ENCODE peak calls at places on chromosomes 12 and 14, in ten cellular contexts. K is HepG2; L is effector memory CD4-positive, alpha-beta T cell; Z is transverse colon; C is adipocyte; M is left ventricle myocardium inferior; A is cardiac muscle cell; N is A549; U is breast epithelium; B is K562. X is an unnamed sample.

GRCh38 chr12:49698619-49699545 is 8.3 kb downstream of the FMNL3 start:
- DNase-seq in N (no peak), L (peak; percentile 7), K (no peak), M (peak; percentile 40), U (no peak), Z (peak; percentile 21), A (peak; percentile 66), C (peak; percentile 50), B (peak; percentile 36), X (peak; percentile 23)

GRCh38 chr14:100694579-100695422 is 31.9 kb upstream of the DLK1 start:
- DNase-seq in N (no peak), C (no peak), B (no peak), Z (no peak), L (no peak), A (no peak), K (no peak), M (no peak), U (no peak), X (no peak)

GRCh38 chr12:81077329-81077685 is 572 bp upstream of the ACSS3 start:
- DNase-seq in C (peak; percentile 17), N (no peak), U (no peak), L (no peak), B (no peak), A (peak; percentile 57), M (peak; percentile 41), Z (no peak), K (peak; percentile 79), X (no peak)

GRCh38 chr14:101843665-101844064 is 82.2 kb downstream of the PPP2R5C start:
- DNase-seq in A (no peak), C (no peak), Z (peak; percentile 44), U (no peak), N (peak; percentile 24), M (no peak), K (no peak), L (peak; percentile 56), B (no peak), X (no peak)

GRCh38 chr12:4743046-4743445 is 22.8 kb downstream of the GALNT8 start:
- DNase-seq in N (no peak), B (no peak), K (no peak), C (no peak), U (no peak), M (no peak), A (no peak), L (no peak), Z (peak; percentile 51), X (peak; percentile 25)

GRCh38 chr14:62117010-62117717 is 354.9 kb downstream of the SNAPC1 start:
- DNase-seq in B (no peak), L (no peak), A (peak; percentile 66), K (peak; percentile 38), N (peak; percentile 14), C (peak; percentile 75), U (no peak), M (peak; percentile 58), Z (peak; percentile 48), X (peak; percentile 38)

GRCh38 chr12:18443768-18444437 is 182.6 kb downstream of the PIK3C2G start:
- DNase-seq in K (no peak), C (no peak), A (no peak), B (no peak), Z (no peak), M (no peak), L (no peak), U (no peak), N (no peak), X (no peak)

GRCh38 chr14:104442611-104443390 is 136.8 kb upstream of the C14orf180 start:
- DNase-seq in N (no peak), M (no peak), Z (no peak), K (no peak), A (no peak), B (no peak), U (no peak), C (no peak), L (no peak), X (no peak)

GRCh38 chr12:69052613-69053408 is 119.8 kb upstream of the CPM start:
- DNase-seq in K (peak; percentile 91), Z (no peak), A (peak; percentile 78), U (peak; percentile 40), L (no peak), C (peak; percentile 90), N (peak; percentile 81), M (no peak), B (no peak), X (no peak)

GRCh38 chr14:76352639-76353281 is 23.2 kb upstream of the ESRRB start:
- DNase-seq in A (peak; percentile 60), U (no peak), Z (peak; percentile 20), L (no peak), C (peak; percentile 74), K (peak; percentile 43), N (peak; percentile 49), B (no peak), M (peak; percentile 59), X (peak; percentile 22)

GRCh38 chr14:70317969-70318634 is 41.4 kb downstream of the COX16 start:
- DNase-seq in K (peak; percentile 97), N (peak; percentile 78), B (peak; percentile 14), M (no peak), A (peak; percentile 82), Z (peak; percentile 29), U (no peak), C (peak; percentile 65), L (no peak), X (peak; percentile 89)

GRCh38 chr12:58893421-58893986 is 26.8 kb downstream of the LRIG3 start:
- DNase-seq in A (no peak), C (peak; percentile 45), K (no peak), U (no peak), N (no peak), L (no peak), M (no peak), Z (no peak), B (no peak), X (no peak)

GRCh38 chr14:53968756-53969155 is 12.1 kb upstream of the BMP4 start:
- DNase-seq in L (no peak), K (no peak), A (no peak), Z (no peak), M (no peak), N (no peak), B (no peak), C (no peak), U (no peak), X (no peak)

GRCh38 chr14:21088687-21089086 is 9.8 kb downstream of the ZNF219 start:
- DNase-seq in B (no peak), U (no peak), A (no peak), L (no peak), M (no peak), C (no peak), N (no peak), K (no peak), Z (no peak), X (no peak)

GRCh38 chr12:11832100-11832499 is 182.6 kb downstream of the ETV6 start:
- DNase-seq in A (no peak), U (no peak), L (no peak), K (peak; percentile 31), C (no peak), Z (no peak), B (no peak), N (no peak), M (no peak), X (no peak)
- H3K4me1 ChIP-seq in A (peaks cover 60% of the 10 kb centered on the region), U (peaks cover 24% of the 10 kb centered on the region), L (peaks cover 7% of the 10 kb centered on the region), K (peaks cover 27% of the 10 kb centered on the region), C (peaks cover 71% of the 10 kb centered on the region), Z (peaks cover 18% of the 10 kb centered on the region), B (peaks cover 7% of the 10 kb centered on the region), N (peaks cover 18% of the 10 kb centered on the region), M (peaks cover 94% of the 10 kb centered on the region), X (peaks cover 21% of the 10 kb centered on the region)

DNA sequence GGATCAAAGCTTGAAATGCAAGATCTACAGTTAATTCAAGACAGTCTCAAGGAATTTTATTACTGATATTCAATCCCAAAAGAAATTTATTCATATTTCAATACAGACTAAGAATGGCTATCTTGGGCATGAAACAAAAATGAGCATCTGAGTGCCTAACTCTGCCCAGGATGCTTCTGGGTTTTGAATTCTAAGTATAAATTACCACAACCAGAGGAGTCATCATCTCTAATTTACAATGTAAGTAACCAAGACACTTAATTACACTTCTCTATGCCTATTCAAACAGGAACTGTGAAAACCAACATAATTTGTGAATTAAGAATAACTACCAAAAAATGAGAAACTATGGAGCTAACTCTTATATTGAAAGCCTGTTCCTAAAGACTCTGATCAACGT is 14.1 kb downstream of the OSBPL8 start:
- DNase-seq in K (no peak), M (no peak), L (no peak), B (no peak), N (no peak), C (no peak), A (no peak), U (no peak), Z (no peak), X (no peak)
- H3K4me1 ChIP-seq in K (peaks cover 24% of the 10 kb centered on the region), M (peaks cover 64% of the 10 kb centered on the region), L (peaks cover 12% of the 10 kb centered on the region), B (peaks cover 3% of the 10 kb centered on the region), N (peaks cover 11% of the 10 kb centered on the region), C (peaks cover 29% of the 10 kb centered on the region), A (peaks cover 44% of the 10 kb centered on the region), U (no peaks in the 10 kb centered on the region), Z (peaks cover 6% of the 10 kb centered on the region), X (no peaks in the 10 kb centered on the region)

GRCh38 chr12:109112720-109113465 is 3.5 kb upstream of the ACACB start:
- DNase-seq in B (no peak), U (no peak), N (no peak), C (no peak), A (no peak), M (no peak), K (peak; percentile 29), L (no peak), Z (peak; percentile 18), X (peak; percentile 71)
- H3K4me1 ChIP-seq in B (peaks cover 9% of the 10 kb centered on the region), U (peaks cover 11% of the 10 kb centered on the region), N (peaks cover 11% of the 10 kb centered on the region), C (peaks cover 71% of the 10 kb centered on the region), A (peaks cover 65% of the 10 kb centered on the region), M (peaks cover 73% of the 10 kb centered on the region), K (peaks cover 72% of the 10 kb centered on the region), L (no peaks in the 10 kb centered on the region), Z (peaks cover 25% of the 10 kb centered on the region), X (peaks cover 8% of the 10 kb centered on the region)

GRCh38 chr12:31726575-31726974 is 2.2 kb downstream of the AMN1 start:
- DNase-seq in Z (no peak), U (no peak), A (no peak), L (no peak), C (no peak), M (no peak), N (no peak), K (no peak), B (no peak), X (no peak)

GRCh38 chr12:31727197-31727596 is 1.6 kb downstream of the AMN1 start:
- DNase-seq in B (no peak), A (no peak), U (no peak), C (no peak), N (no peak), M (no peak), K (no peak), Z (no peak), L (no peak), X (no peak)

GRCh38 chr12:31724597-31724996 is 4.2 kb downstream of the AMN1 start:
- DNase-seq in M (no peak), L (no peak), C (no peak), Z (no peak), B (no peak), K (no peak), A (no peak), U (no peak), N (no peak), X (no peak)

GRCh38 chr12:31728289-31728916 is 418 bp downstream of the AMN1 start:
- DNase-seq in K (no peak), B (peak; percentile 69), Z (peak; percentile 62), L (no peak), M (no peak), A (no peak), N (peak; percentile 52), C (no peak), U (no peak), X (peak; percentile 65)

DNA sequence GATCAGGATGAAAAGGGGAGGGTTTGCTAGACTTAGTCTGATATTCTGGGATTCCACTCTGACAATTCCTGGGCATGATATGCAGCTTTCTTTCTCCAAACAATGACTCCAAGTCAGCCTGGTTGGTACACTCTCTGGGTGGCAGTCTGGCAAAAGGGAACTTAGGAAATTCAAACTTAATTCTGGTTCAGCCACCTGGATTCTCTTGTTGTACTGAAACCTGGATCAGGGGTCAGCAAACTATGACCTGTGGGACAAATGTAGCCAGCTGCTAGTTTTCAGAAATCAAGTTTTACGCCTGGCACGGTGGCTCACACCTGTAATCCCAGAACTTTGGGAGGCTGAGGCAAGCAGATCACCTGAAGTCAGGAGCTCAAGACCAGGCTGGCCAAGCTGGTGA is 6.2 kb downstream of the AMN1 start:
- DNase-seq in A (no peak), U (no peak), B (no peak), Z (no peak), K (no peak), L (no peak), C (no peak), N (no peak), M (no peak), X (no peak)
- H3K4me1 ChIP-seq in A (peaks cover 8% of the 10 kb centered on the region), U (no peaks in the 10 kb centered on the region), B (peaks cover 19% of the 10 kb centered on the region), Z (no peaks in the 10 kb centered on the region), K (peaks cover 39% of the 10 kb centered on the region), L (no peaks in the 10 kb centered on the region), C (peaks cover 4% of the 10 kb centered on the region), N (no peaks in the 10 kb centered on the region), M (peaks cover 37% of the 10 kb centered on the region), X (no peaks in the 10 kb centered on the region)